ENCODE peak calls at places on chromosome 18, in six cellular contexts. G is BJ, V is mesendoderm, X is spleen, B is HFF-Myc, S is brain microvascular endothelial cell. H is an unnamed sample.
A peak's percentile ranks its signal among the peaks of the same experiment; 100 is the strongest.

GRCh38 chr18:26919656-26920055 is 54.1 kb upstream of the AQP4 start:
- DNase-seq in G (no peak), V (no peak), X (no peak), B (no peak), S (no peak), H (no peak)

GRCh38 chr18:33751613-33752221 is 173.7 kb downstream of the ASXL3 start:
- DNase-seq in G (no peak), V (peak; percentile 38), X (no peak), B (no peak), S (no peak), H (no peak)

GRCh38 chr18:46427216-46427995 is 229.6 kb downstream of the LOXHD1 start:
- DNase-seq in G (no peak), V (no peak), X (no peak), B (no peak), S (no peak), H (no peak)

GRCh38 chr18:44839239-44839666 is 158.6 kb downstream of the SETBP1 start:
- DNase-seq in G (no peak), V (peak; percentile 91), X (peak; percentile 93), B (no peak), S (peak; percentile 12), H (peak; percentile 50)

GRCh38 chr18:67194886-67195285 is 321.6 kb downstream of the DSEL start:
- DNase-seq in G (no peak), V (peak; percentile 81), X (no peak), B (no peak), S (no peak), H (no peak)

GRCh38 chr18:58386780-58387179 is 242.1 kb downstream of the ALPK2 start:
- DNase-seq in G (no peak), V (no peak), X (no peak), B (no peak), S (no peak), H (no peak)

GRCh38 chr18:68797901-68798300 is at the start of gene CCDC102B:
- DNase-seq in G (peak; percentile 94), V (no peak), X (no peak), B (peak; percentile 98), S (peak; percentile 77), H (no peak)

GRCh38 chr18:68387246-68387645 is 327.7 kb downstream of the TMX3 start:
- DNase-seq in G (peak; percentile 11), V (no peak), X (no peak), B (no peak), S (no peak), H (no peak)

GRCh38 chr18:58612239-58613055 is 16.4 kb downstream of the ALPK2 start:
- DNase-seq in G (no peak), V (no peak), X (no peak), B (no peak), S (no peak), H (no peak)

GRCh38 chr18:51339866-51340265 is 142.4 kb upstream of the MEX3C start:
- DNase-seq in G (no peak), V (no peak), X (no peak), B (no peak), S (peak; percentile 52), H (no peak)

DNA sequence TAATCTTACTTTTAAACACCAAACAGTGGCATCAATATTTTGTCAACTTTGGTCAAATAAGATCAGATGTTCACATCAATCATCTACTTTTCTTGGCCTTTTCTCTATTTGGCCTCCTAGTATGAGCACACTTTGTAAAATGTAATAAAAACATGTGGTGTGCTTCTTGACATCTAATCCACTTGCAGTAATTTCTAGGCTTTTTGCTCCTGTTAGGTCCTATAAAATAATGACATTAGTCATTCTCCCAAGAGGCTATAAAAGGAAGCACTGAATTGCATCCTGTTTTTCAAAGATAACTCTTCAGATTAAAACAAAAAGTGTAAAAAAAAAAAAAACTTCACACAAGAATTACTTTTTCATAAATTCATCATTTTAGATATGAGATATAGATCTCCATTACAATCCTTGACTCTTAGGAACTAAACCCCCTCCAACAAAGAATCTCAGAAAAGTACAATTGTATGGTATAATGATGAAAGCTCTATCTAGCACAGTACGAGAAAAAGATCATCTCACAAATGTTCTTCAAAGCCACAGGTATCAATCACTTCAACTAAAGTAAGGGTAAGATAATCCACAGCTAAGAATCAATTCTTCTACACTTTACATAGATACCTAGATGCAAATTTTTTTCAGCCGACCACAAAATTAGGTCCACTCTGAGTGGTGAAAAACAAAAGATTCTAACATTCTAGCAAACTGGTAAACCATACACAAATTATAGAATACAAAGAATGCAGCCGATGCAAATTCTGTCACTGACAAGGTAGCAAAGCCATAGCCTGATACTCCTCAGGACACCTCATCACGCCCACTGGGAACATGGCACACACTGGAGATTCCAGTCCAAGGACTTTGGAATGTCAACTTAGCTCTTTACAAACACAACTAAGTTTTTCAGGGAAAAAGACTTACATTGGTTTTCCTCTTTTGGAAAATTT is 2.7 kb downstream of the BCL2 start:
- DNase-seq in G (no peak), V (no peak), X (no peak), B (no peak), S (no peak), H (no peak)
- H3K4me3 ChIP-seq in G (no peak overlapping the region), V (no peak overlapping the region), X (peak overlapping the region; percentile 80), B (no peak overlapping the region), S (no peak overlapping the region), H (peak overlapping the region; percentile 98)

DNA sequence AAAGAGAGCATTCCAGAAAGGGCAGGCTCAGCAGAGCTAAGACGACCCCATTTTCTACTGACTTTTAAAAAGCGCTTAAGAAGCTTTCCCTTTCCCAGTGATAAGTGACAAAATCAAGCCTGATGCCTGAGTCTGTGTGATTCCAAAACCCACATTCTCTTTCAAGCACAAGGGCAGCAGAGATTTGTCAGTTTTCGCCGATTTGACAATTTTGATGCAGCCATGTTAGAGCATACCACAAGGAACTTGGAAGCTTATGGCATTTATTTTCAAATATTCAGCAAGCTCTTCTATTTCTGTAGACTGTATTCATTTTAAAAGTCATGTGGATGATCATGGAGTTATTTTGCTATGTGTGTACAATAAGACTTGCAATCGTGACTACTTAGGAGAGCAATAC is 119.6 kb upstream of the ARHGAP28 start:
- DNase-seq in G (no peak), V (no peak), X (no peak), B (no peak), S (no peak), H (no peak)
- H3K4me3 ChIP-seq in G (no peak overlapping the region), V (no peak overlapping the region), X (no peak overlapping the region), B (no peak overlapping the region), S (no peak overlapping the region), H (no peak overlapping the region)

GRCh38 chr18:6414723-6415362 is at the start of gene L3MBTL4:
- DNase-seq in G (no peak), V (peak; percentile 38), X (peak; percentile 89), B (no peak), S (no peak), H (peak; percentile 61)
- H3K4me3 ChIP-seq in G (peak within 1 kb of the TSS; percentile 23), V (peak within 1 kb of the TSS; percentile 47), X (peak within 1 kb of the TSS; percentile 75), B (peak within 1 kb of the TSS; percentile 23), S (peak within 1 kb of the TSS; percentile 48), H (peak within 1 kb of the TSS; percentile 55)

GRCh38 chr18:40250218-40250617 is 1704.8 kb upstream of the PIK3C3 start:
- DNase-seq in G (no peak), V (peak; percentile 35), X (no peak), B (no peak), S (no peak), H (no peak)
- H3K4me3 ChIP-seq in G (no peak overlapping the region), V (no peak overlapping the region), X (no peak overlapping the region), B (no peak overlapping the region), S (no peak overlapping the region), H (no peak overlapping the region)

GRCh38 chr18:22168360-22168921 is 948 bp upstream of the GATA6 start:
- DNase-seq in G (no peak), V (peak; percentile 90), X (no peak), B (no peak), S (no peak), H (peak; percentile 22)
- H3K4me3 ChIP-seq in G (no peak overlapping the region), V (peak overlapping the region; percentile 99), X (peak overlapping the region; percentile 68), B (no peak overlapping the region), S (peak overlapping the region; percentile 86), H (no peak overlapping the region)

DNA sequence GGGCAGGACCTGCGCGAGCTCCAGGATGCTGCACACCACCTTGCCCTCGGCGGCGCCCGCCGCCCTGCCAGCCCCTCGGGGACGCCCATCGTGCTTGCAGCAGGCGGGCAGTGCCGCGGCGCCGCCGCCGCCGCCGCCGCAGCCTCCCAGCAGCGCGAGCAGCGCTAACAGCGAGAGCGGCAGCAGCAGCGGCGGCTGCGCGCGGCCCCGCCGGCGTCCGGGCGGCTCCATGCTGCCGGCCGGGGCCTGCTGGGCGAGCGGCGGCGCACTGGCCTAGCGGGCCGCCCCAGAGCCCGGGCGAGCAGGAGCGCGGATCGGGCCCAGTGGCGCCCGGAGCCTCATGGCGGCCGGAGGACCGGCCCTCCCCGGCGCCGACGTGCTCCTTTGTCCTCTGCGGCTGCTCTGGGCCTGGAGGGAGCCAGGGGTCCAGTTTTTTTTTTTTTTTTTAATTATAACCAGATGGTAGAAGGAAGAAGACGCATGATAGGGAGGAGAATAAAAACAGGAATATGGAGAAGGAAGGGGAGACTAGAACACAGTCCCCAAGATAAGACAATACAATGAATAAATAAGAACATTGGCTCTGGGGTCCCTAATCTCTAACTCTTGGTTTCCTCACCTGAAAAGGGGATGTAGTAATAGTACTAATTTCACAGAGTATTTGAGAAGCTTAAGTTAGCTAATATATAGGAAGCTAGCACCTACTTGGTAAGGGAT is 17.1 kb upstream of the ANKRD62 start:
- DNase-seq in G (no peak), V (peak; percentile 30), X (peak; percentile 75), B (no peak), S (no peak), H (peak; percentile 35)
- H3K4me3 ChIP-seq in G (peak overlapping the region; percentile 10), V (no peak overlapping the region), X (peak overlapping the region; percentile 22), B (peak overlapping the region; percentile 8), S (peak overlapping the region; percentile 35), H (no peak overlapping the region)